ENCODE peak calls at places on chromosomes 13 and 19, in seven cellular contexts. N is endothelial cell of umbilical vein, R is WERI-Rb-1, W is RWPE2, M is thoracic aorta, X is Caco-2, L is tibial nerve. B is an unnamed sample. For H3K36me3, the result is how much of the 10 kb centered on the place peaks cover.

GRCh38 chr13:99605417-99606321 is 104.4 kb downstream of the TM9SF2 start:
- DNase-seq in N (peak), R (peak), W (no peak), M (no peak), X (peak), L (peak), B (no peak)

GRCh38 chr13:79229761-79230160 is 176.3 kb downstream of the RBM26 start:
- DNase-seq in N (no peak), R (no peak), W (no peak), M (no peak), X (no peak), L (no peak), B (no peak)

GRCh38 chr19:18972301-18972831 is 31.3 kb upstream of the HOMER3 start:
- DNase-seq in N (peak), R (no peak), W (no peak), M (no peak), X (no peak), L (no peak), B (no peak)

GRCh38 chr13:30898070-30898469 is 8.0 kb upstream of the MEDAG start:
- DNase-seq in N (no peak), R (no peak), W (no peak), M (no peak), X (no peak), L (no peak), B (no peak)

GRCh38 chr13:29819157-29819556 is 31.3 kb downstream of the UBL3 start:
- DNase-seq in N (no peak), R (no peak), W (no peak), M (no peak), X (no peak), L (no peak), B (no peak)

GRCh38 chr13:43749503-43749902 is 37.3 kb downstream of the ENOX1 start:
- DNase-seq in N (no peak), R (no peak), W (no peak), M (no peak), X (no peak), L (no peak), B (no peak)

GRCh38 chr19:4878491-4878968 is 11.1 kb upstream of the PLIN3 start:
- DNase-seq in N (no peak), R (no peak), W (no peak), M (no peak), X (no peak), L (no peak), B (no peak)

GRCh38 chr19:41000310-41000737 is 9.2 kb downstream of the CYP2B6 start:
- DNase-seq in N (no peak), R (no peak), W (no peak), M (no peak), X (no peak), L (no peak), B (no peak)

GRCh38 chr13:52162279-52163101 is 3.1 kb upstream of the NEK3 start:
- DNase-seq in N (peak), R (no peak), W (no peak), M (no peak), X (peak), L (no peak), B (peak)

GRCh38 chr13:34776984-34777913 is 164.8 kb upstream of the NBEA start:
- DNase-seq in N (no peak), R (no peak), W (no peak), M (no peak), X (no peak), L (no peak), B (no peak)

GRCh38 chr13:27578121-27579030 is 42.0 kb downstream of the LNX2 start:
- DNase-seq in N (no peak), R (no peak), W (no peak), M (no peak), X (no peak), L (no peak), B (peak)

GRCh38 chr19:18514800-18515682 is 6.8 kb downstream of the ELL start:
- DNase-seq in N (peak), R (no peak), W (no peak), M (no peak), X (peak), L (peak), B (peak)

GRCh38 chr13:43881580-43881979 is 1.9 kb downstream of the LACC1 start:
- DNase-seq in N (no peak), R (no peak), W (no peak), M (no peak), X (no peak), L (no peak), B (no peak)

GRCh38 chr19:32651729-32652140 is 23.2 kb downstream of the ANKRD27 start:
- DNase-seq in N (no peak), R (no peak), W (no peak), M (no peak), X (no peak), L (no peak), B (peak)

GRCh38 chr19:50344661-50345318 is 15.6 kb upstream of the KCNC3 start:
- DNase-seq in N (no peak), R (no peak), W (no peak), M (no peak), X (no peak), L (no peak), B (no peak)

GRCh38 chr13:89066868-89067466 is 1395.8 kb downstream of the SLITRK5 start:
- DNase-seq in N (no peak), R (peak), W (no peak), M (no peak), X (peak), L (peak), B (no peak)

GRCh38 chr19:14473915-14474578 is 1.1 kb downstream of the PTGER1 start:
- DNase-seq in N (no peak), R (no peak), W (peak), M (no peak), X (no peak), L (no peak), B (no peak)

GRCh38 chr19:28569132-28570114 is 643.5 kb downstream of the UQCRFS1 start:
- DNase-seq in N (no peak), R (no peak), W (no peak), M (no peak), X (no peak), L (no peak), B (no peak)

GRCh38 chr19:4523306-4524110 is 5.2 kb upstream of the PLIN4 start:
- DNase-seq in N (peak), R (peak), W (no peak), M (no peak), X (peak), L (peak), B (no peak)

GRCh38 chr13:31786011-31786410 is 46.7 kb downstream of the RXFP2 start:
- DNase-seq in N (no peak), R (no peak), W (no peak), M (no peak), X (no peak), L (peak), B (no peak)

GRCh38 chr19:55075366-55075998 is at the start of gene EPS8L1:
- DNase-seq in N (no peak), R (no peak), W (no peak), M (no peak), X (peak), L (no peak), B (no peak)

GRCh38 chr19:11414544-11414943 is 4.6 kb downstream of the RGL3 start:
- DNase-seq in N (no peak), R (peak), W (no peak), M (no peak), X (no peak), L (no peak), B (no peak)

GRCh38 chr13:98454389-98454881 is 122.5 kb downstream of the STK24 start:
- DNase-seq in N (peak), R (no peak), W (no peak), M (no peak), X (no peak), L (peak), B (peak)

GRCh38 chr19:52138614-52139290 is 986 bp downstream of the ZNF616 start:
- DNase-seq in N (no peak), R (peak), W (no peak), M (no peak), X (peak), L (peak), B (peak)

GRCh38 chr13:107458269-107458668 is 757.1 kb downstream of the LIG4 start:
- DNase-seq in N (no peak), R (no peak), W (no peak), M (no peak), X (no peak), L (no peak), B (no peak)

GRCh38 chr13:52847682-52848432 is 583 bp downstream of the PCDH8 start:
- DNase-seq in N (no peak), R (no peak), W (no peak), M (no peak), X (no peak), L (no peak), B (no peak)

GRCh38 chr19:49977111-49977510 is 16.1 kb upstream of the SIGLEC11 start:
- DNase-seq in N (no peak), R (no peak), W (no peak), M (no peak), X (no peak), L (no peak), B (no peak)

GRCh38 chr19:6753178-6754031 is 13.8 kb downstream of the SH2D3A start:
- DNase-seq in N (peak), R (peak), W (no peak), M (no peak), X (peak), L (peak), B (peak)

GRCh38 chr13:40619479-40619814 is 47.0 kb downstream of the FOXO1 start:
- DNase-seq in N (no peak), R (no peak), W (no peak), M (no peak), X (no peak), L (no peak), B (no peak)

GRCh38 chr13:43132911-43133310 is 109.5 kb downstream of the DNAJC15 start:
- DNase-seq in N (no peak), R (no peak), W (no peak), M (no peak), X (no peak), L (no peak), B (no peak)

GRCh38 chr13:87087741-87088140 is 583.4 kb upstream of the SLITRK5 start:
- DNase-seq in N (no peak), R (no peak), W (no peak), M (no peak), X (no peak), L (no peak), B (no peak)

GRCh38 chr19:57004418-57004817 is 115.4 kb upstream of the USP29 start:
- DNase-seq in N (no peak), R (no peak), W (no peak), M (no peak), X (no peak), L (no peak), B (no peak)
- TF ChIP-seq CTCF in N (no peak), R (no peak), W (no peak), M (no peak), X (no peak), L (no peak), B (no peak)

GRCh38 chr19:34345934-34346333 is 19.1 kb upstream of the GPI start:
- DNase-seq in N (peak), R (peak), W (no peak), M (no peak), X (peak), L (peak), B (peak)

GRCh38 chr19:34343751-34344150 is 21.2 kb upstream of the GPI start:
- DNase-seq in N (no peak), R (no peak), W (no peak), M (no peak), X (no peak), L (no peak), B (no peak)

GRCh38 chr19:34336781-34337271 is 28.2 kb upstream of the GPI start:
- DNase-seq in N (peak), R (no peak), W (no peak), M (no peak), X (peak), L (peak), B (no peak)

GRCh38 chr19:34337747-34338146 is 27.2 kb upstream of the GPI start:
- DNase-seq in N (no peak), R (no peak), W (no peak), M (no peak), X (no peak), L (no peak), B (no peak)

DNA sequence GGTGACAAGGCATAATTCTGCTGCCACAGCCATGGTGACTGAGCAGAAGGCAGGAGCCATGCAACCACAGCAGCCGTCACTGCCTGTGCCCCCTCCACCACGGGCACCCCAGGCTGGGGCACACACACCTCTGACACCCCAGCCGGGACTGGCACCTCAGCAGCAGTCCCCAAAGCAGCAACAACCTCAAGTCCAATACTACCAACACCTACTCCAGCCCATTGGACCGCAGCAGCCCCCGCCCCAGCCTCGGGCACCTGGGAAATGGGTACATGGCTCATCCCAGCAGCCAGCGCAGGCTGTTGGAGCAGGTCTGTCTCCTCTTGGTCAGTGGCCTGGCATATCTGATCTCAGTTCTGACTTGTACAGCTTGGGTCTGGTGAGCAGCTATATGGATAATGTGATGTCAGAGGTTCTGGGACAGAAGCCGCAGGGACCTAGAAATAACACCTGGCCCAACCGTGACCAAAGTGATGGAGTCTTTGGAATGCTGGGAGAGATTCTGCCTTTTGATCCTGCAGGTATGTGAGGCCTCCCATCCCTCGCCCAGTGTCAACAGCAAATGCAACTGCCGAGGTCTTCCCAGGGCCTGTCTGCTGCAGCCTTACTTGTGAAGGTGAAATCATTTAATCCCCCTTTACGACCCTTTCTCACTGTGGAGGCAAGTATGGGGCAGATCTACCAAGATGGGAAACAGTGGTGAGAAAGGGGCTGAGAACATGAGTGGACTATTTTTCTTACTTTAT is 22.9 kb upstream of the GPI start:
- DNase-seq in N (no peak), R (no peak), W (no peak), M (no peak), X (peak), L (no peak), B (no peak)
- H3K36me3 ChIP-seq in N (under half), R (half or more), W (under half), M (under half), X (under half), L (half or more), B (half or more)

DNA sequence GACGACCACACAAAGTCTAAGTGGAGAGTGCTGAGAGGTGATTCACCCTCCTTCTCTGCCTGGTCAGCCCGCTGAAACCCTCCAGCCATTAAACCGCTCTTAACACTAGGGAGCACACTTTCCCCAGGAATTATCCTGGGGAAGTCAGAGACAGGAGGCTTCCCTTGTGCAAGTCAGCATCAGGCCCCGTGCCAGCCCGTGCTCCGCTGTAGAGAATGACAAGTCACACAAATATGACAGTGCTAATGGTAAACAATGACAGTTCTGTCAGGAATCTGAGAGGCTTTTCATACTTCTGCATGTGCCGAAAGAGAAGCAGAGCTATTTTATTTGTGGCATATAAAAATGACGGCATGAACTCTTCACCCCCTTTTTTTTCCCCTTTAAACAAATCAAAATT is 816.9 kb upstream of the SLC10A2 start:
- DNase-seq in N (peak), R (peak), W (peak), M (peak), X (peak), L (peak), B (peak)
- TF ChIP-seq CTCF in N (peak), R (peak), W (peak), M (peak), X (peak), L (peak), B (peak)

GRCh38 chr19:36363845-36364244 is 15.2 kb downstream of the ZFP14 start:
- DNase-seq in N (no peak), R (no peak), W (no peak), M (no peak), X (no peak), L (no peak), B (no peak)
- H3K36me3 ChIP-seq in N (under half), R (under half), W (under half), M (half or more), X (under half), L (half or more), B (under half)

GRCh38 chr13:81409284-81409683 is 1068.4 kb upstream of the SPRY2 start:
- DNase-seq in N (no peak), R (no peak), W (no peak), M (no peak), X (no peak), L (no peak), B (no peak)

GRCh38 chr13:81406639-81407292 is 1065.8 kb upstream of the SPRY2 start:
- DNase-seq in N (no peak), R (no peak), W (no peak), M (no peak), X (no peak), L (no peak), B (no peak)

GRCh38 chr13:81406022-81406421 is 1065.1 kb upstream of the SPRY2 start:
- DNase-seq in N (no peak), R (no peak), W (no peak), M (no peak), X (no peak), L (no peak), B (no peak)

GRCh38 chr13:81408647-81409046 is 1067.7 kb upstream of the SPRY2 start:
- DNase-seq in N (no peak), R (no peak), W (no peak), M (no peak), X (no peak), L (no peak), B (no peak)
- TF ChIP-seq CTCF in N (no peak), R (no peak), W (no peak), M (no peak), X (no peak), L (no peak), B (no peak)

DNA sequence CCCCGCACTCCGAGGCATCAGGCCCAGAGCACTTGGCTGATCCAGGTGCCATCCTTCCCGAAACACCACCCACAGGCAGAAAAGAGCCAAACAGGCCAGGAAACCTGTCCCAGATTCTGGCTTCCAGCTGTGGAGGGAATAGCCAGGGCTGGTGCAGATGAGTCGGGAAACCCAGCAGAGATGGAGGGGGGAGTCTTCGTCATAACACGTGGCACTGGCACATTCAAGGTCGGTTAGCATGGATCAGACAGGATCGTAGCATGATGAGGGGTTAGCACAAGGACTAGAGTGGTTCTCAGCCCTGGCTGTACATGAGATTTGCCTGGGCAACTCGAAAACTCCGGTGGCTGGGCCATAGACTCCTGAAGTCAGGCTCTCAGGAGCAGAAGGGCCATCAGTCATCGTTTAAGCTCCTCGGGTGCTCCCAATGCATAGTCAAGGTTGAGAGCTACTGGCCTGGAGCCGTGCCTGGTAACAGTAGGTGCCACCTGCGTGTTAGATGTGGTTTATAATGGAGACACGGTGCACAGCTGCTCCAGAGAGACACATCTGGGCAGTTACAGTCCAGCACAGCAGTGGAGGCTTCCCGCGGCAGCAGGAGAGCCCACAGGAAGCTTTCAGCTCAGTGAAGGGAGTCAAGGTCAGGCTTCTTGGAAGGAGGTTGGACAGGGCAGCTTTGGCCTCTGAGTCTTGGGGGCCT is 6.3 kb downstream of the CYTH2 start:
- DNase-seq in N (no peak), R (no peak), W (no peak), M (no peak), X (no peak), L (no peak), B (no peak)
- H3K36me3 ChIP-seq in N (half or more), R (half or more), W (half or more), M (half or more), X (under half), L (half or more), B (half or more)

GRCh38 chr19:45186509-45187334 is 8.1 kb downstream of the BLOC1S3 start:
- DNase-seq in N (no peak), R (no peak), W (no peak), M (no peak), X (no peak), L (no peak), B (peak)
- TF ChIP-seq CTCF in N (no peak), R (no peak), W (no peak), M (no peak), X (no peak), L (no peak), B (no peak)

DNA sequence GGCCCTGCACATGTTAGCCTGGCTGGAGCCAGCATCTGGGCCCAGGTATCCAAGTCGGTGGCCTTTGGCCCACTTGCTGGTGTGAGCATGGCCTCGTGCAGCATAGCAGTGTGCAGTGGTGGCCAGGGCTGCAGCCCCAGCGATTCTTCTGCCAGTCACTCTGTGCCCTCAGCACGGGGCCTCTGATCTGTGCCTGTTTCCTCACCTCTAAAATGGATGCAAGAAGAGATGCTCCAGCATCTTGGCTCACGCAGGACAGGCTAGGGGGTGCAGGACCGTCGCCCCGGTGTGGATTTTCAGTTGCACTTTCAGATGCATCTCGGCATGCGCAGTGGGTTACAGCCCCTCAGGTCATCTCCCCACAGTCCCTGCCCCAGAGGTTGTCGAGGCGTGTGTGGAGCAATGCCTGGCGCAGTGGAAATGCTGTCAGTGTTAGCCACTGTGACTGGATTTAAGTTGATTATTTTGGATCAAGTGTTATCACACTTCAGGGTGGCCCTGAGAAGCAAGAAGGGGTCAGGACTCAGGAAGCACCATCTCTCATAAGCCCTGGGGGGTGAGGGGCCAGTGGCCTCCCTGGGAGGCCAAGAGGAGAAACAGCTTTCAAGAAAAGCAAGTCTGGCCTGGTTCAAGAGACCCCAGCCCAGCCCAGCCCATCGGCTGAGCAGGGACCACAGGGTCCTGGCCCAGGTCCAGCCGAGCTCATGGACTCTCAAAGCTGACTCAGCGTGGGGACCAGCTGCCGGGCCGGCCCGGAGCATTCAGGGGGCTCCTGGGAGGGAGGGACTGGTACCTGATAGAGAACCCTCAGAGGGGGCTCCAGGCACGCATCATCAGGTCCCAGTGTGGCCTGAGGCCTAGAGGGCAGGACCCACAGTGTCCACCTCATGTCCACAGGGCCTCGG is 27.8 kb downstream of the AP1M1 start:
- DNase-seq in N (no peak), R (no peak), W (no peak), M (no peak), X (no peak), L (no peak), B (no peak)
- H3K36me3 ChIP-seq in N (half or more), R (under half), W (under half), M (half or more), X (under half), L (half or more), B (half or more)